ENCODE peak calls at places on chromosome 10, in six cellular contexts. One of them, this sample, is unnamed.

GRCh38 chr10:127694580-127695193 is 42.3 kb upstream of the FOXI2 start:
- DNase-seq in caudate nucleus: no peak
- DNase-seq in lower lobe of right lung: peak
- DNase-seq in stomach: no peak
- DNase-seq in CD8-positive, alpha-beta T cell: no peak
- DNase-seq in GM23338: peak
- DNase-seq in this sample: no peak

GRCh38 chr10:101397140-101397539 is 43.2 kb downstream of the BTRC start:
- DNase-seq in caudate nucleus: no peak
- DNase-seq in lower lobe of right lung: no peak
- DNase-seq in stomach: no peak
- DNase-seq in CD8-positive, alpha-beta T cell: no peak
- DNase-seq in GM23338: peak
- DNase-seq in this sample: no peak

GRCh38 chr10:110584006-110584405 is 16.5 kb downstream of the SMC3 start:
- DNase-seq in caudate nucleus: no peak
- DNase-seq in lower lobe of right lung: no peak
- DNase-seq in stomach: no peak
- DNase-seq in CD8-positive, alpha-beta T cell: no peak
- DNase-seq in GM23338: no peak
- DNase-seq in this sample: no peak

GRCh38 chr10:114304566-114305421 is 65.7 kb downstream of the VWA2 start:
- DNase-seq in caudate nucleus: no peak
- DNase-seq in lower lobe of right lung: no peak
- DNase-seq in stomach: peak
- DNase-seq in CD8-positive, alpha-beta T cell: peak
- DNase-seq in GM23338: peak
- DNase-seq in this sample: peak

GRCh38 chr10:114552050-114552449 is 106.0 kb downstream of the ABLIM1 start:
- DNase-seq in caudate nucleus: no peak
- DNase-seq in lower lobe of right lung: no peak
- DNase-seq in stomach: no peak
- DNase-seq in CD8-positive, alpha-beta T cell: no peak
- DNase-seq in GM23338: no peak
- DNase-seq in this sample: no peak

GRCh38 chr10:66822801-66823200 is 103.0 kb upstream of the LRRTM3 start:
- DNase-seq in caudate nucleus: no peak
- DNase-seq in lower lobe of right lung: no peak
- DNase-seq in stomach: no peak
- DNase-seq in CD8-positive, alpha-beta T cell: no peak
- DNase-seq in GM23338: peak
- DNase-seq in this sample: no peak

GRCh38 chr10:121069061-121069850 is 218.1 kb downstream of the WDR11 start:
- DNase-seq in caudate nucleus: no peak
- DNase-seq in lower lobe of right lung: no peak
- DNase-seq in stomach: no peak
- DNase-seq in CD8-positive, alpha-beta T cell: no peak
- DNase-seq in GM23338: no peak
- DNase-seq in this sample: no peak

GRCh38 chr10:3780766-3781457 is 4.1 kb downstream of the KLF6 start:
- DNase-seq in caudate nucleus: no peak
- DNase-seq in lower lobe of right lung: no peak
- DNase-seq in stomach: no peak
- DNase-seq in CD8-positive, alpha-beta T cell: no peak
- DNase-seq in GM23338: no peak
- DNase-seq in this sample: no peak

GRCh38 chr10:122461367-122461728 is at the start of gene HTRA1:
- DNase-seq in caudate nucleus: peak
- DNase-seq in lower lobe of right lung: peak
- DNase-seq in stomach: peak
- DNase-seq in CD8-positive, alpha-beta T cell: no peak
- DNase-seq in GM23338: peak
- DNase-seq in this sample: peak

GRCh38 chr10:88865281-88865876 is 13.7 kb upstream of the ANKRD22 start:
- DNase-seq in caudate nucleus: no peak
- DNase-seq in lower lobe of right lung: no peak
- DNase-seq in stomach: no peak
- DNase-seq in CD8-positive, alpha-beta T cell: no peak
- DNase-seq in GM23338: no peak
- DNase-seq in this sample: no peak

GRCh38 chr10:72834183-72834825 is 59.2 kb upstream of the OIT3 start:
- DNase-seq in caudate nucleus: peak
- DNase-seq in lower lobe of right lung: no peak
- DNase-seq in stomach: peak
- DNase-seq in CD8-positive, alpha-beta T cell: peak
- DNase-seq in GM23338: peak
- DNase-seq in this sample: peak

GRCh38 chr10:24882047-24882698 is 70.2 kb downstream of the PRTFDC1 start:
- DNase-seq in caudate nucleus: no peak
- DNase-seq in lower lobe of right lung: no peak
- DNase-seq in stomach: no peak
- DNase-seq in CD8-positive, alpha-beta T cell: peak
- DNase-seq in GM23338: no peak
- DNase-seq in this sample: peak

GRCh38 chr10:5012595-5012994 is 8.9 kb upstream of the AKR1C2 start:
- DNase-seq in caudate nucleus: no peak
- DNase-seq in lower lobe of right lung: no peak
- DNase-seq in stomach: no peak
- DNase-seq in CD8-positive, alpha-beta T cell: no peak
- DNase-seq in GM23338: no peak
- DNase-seq in this sample: no peak

GRCh38 chr10:78829570-78829969 is 239.2 kb upstream of the ZMIZ1 start:
- DNase-seq in caudate nucleus: no peak
- DNase-seq in lower lobe of right lung: no peak
- DNase-seq in stomach: no peak
- DNase-seq in CD8-positive, alpha-beta T cell: no peak
- DNase-seq in GM23338: no peak
- DNase-seq in this sample: no peak

GRCh38 chr10:132206806-132207535 is 20.2 kb downstream of the DPYSL4 start:
- DNase-seq in caudate nucleus: no peak
- DNase-seq in lower lobe of right lung: no peak
- DNase-seq in stomach: no peak
- DNase-seq in CD8-positive, alpha-beta T cell: no peak
- DNase-seq in GM23338: no peak
- DNase-seq in this sample: no peak

GRCh38 chr10:132207536-132208488 is 21.1 kb downstream of the DPYSL4 start:
- DNase-seq in caudate nucleus: no peak
- DNase-seq in lower lobe of right lung: peak
- DNase-seq in stomach: no peak
- DNase-seq in CD8-positive, alpha-beta T cell: no peak
- DNase-seq in GM23338: no peak
- DNase-seq in this sample: peak

GRCh38 chr10:132209130-132209529 is 22.4 kb downstream of the DPYSL4 start:
- DNase-seq in caudate nucleus: no peak
- DNase-seq in lower lobe of right lung: no peak
- DNase-seq in stomach: no peak
- DNase-seq in CD8-positive, alpha-beta T cell: no peak
- DNase-seq in GM23338: no peak
- DNase-seq in this sample: no peak

GRCh38 chr10:132209978-132210530 is 23.3 kb downstream of the DPYSL4 start:
- DNase-seq in caudate nucleus: no peak
- DNase-seq in lower lobe of right lung: no peak
- DNase-seq in stomach: no peak
- DNase-seq in CD8-positive, alpha-beta T cell: no peak
- DNase-seq in GM23338: no peak
- DNase-seq in this sample: peak

GRCh38 chr10:132208489-132209050 is 21.8 kb downstream of the DPYSL4 start:
- DNase-seq in caudate nucleus: no peak
- DNase-seq in lower lobe of right lung: no peak
- DNase-seq in stomach: no peak
- DNase-seq in CD8-positive, alpha-beta T cell: no peak
- DNase-seq in GM23338: no peak
- DNase-seq in this sample: no peak
- H3K27ac ChIP-seq in caudate nucleus: no peak
- H3K27ac ChIP-seq in lower lobe of right lung: no peak
- H3K27ac ChIP-seq in stomach: no peak
- H3K27ac ChIP-seq in CD8-positive, alpha-beta T cell: no peak
- H3K27ac ChIP-seq in GM23338: no peak
- H3K27ac ChIP-seq in this sample: no peak

DNA sequence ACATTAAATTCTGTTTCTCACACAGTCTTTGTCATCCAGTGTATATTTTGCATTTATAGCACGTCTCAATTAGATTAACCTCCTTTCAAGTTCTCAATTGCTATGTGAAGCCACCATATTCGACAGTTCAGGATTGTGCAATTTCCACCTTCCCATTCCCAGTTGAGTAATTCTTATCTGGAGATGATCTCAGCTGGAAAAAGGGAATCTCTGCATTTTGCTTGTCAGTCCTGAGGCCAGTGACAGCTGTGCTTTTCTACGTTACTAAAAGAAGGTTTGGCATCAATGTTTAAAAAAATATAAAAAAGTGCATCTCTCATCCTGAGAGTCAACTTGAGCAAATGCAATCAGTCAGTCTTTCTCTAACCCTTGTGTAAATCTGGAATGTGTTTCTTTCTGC is 247.7 kb downstream of the PRKG1 start:
- DNase-seq in caudate nucleus: no peak
- DNase-seq in lower lobe of right lung: no peak
- DNase-seq in stomach: no peak
- DNase-seq in CD8-positive, alpha-beta T cell: no peak
- DNase-seq in GM23338: no peak
- DNase-seq in this sample: no peak
- H3K27ac ChIP-seq in caudate nucleus: no peak
- H3K27ac ChIP-seq in lower lobe of right lung: no peak
- H3K27ac ChIP-seq in stomach: no peak
- H3K27ac ChIP-seq in CD8-positive, alpha-beta T cell: no peak
- H3K27ac ChIP-seq in GM23338: no peak
- H3K27ac ChIP-seq in this sample: no peak

DNA sequence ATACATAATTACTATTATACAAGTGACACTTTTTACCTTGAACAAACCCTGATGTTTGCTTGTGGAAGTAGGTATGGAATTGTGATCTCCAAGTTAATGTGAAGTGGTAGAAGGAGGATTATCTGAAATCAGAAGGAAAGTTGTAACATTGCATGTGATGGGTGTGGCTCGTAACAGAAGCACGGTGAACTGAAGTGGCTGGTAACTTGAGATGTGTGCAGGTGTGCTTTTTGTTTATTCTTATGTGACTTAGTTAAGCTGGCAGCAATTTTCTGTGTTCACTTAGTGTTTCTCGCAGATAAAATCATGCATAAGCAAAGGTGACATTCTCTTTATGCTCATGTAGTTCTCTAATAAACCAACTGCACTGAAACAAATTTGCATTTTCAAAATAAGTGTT is 82.3 kb downstream of the ZEB1 start:
- DNase-seq in caudate nucleus: no peak
- DNase-seq in lower lobe of right lung: no peak
- DNase-seq in stomach: no peak
- DNase-seq in CD8-positive, alpha-beta T cell: no peak
- DNase-seq in GM23338: no peak
- DNase-seq in this sample: no peak
- H3K27ac ChIP-seq in caudate nucleus: no peak
- H3K27ac ChIP-seq in lower lobe of right lung: no peak
- H3K27ac ChIP-seq in stomach: no peak
- H3K27ac ChIP-seq in CD8-positive, alpha-beta T cell: no peak
- H3K27ac ChIP-seq in GM23338: no peak
- H3K27ac ChIP-seq in this sample: no peak

DNA sequence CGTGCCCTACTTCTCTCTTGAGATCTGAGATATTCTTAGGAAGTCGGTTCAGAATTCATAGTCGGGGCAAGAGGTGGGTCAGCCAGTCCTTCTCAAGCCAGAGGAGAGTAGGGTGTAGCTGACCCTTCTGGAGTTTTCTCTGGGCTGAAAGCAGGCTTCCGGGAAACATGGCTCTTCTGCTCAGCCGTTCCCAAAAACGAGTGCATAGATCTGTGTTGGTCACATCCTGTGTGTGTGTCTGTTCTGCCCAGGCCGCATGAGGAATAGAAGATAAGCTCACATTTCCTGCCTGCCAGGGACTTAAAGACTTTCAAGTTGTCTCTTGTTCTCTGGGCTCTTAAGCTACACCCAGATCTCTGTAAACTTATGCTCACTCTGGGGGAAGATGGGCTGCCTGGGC is 168.1 kb upstream of the ITGB1 start:
- DNase-seq in caudate nucleus: no peak
- DNase-seq in lower lobe of right lung: no peak
- DNase-seq in stomach: no peak
- DNase-seq in CD8-positive, alpha-beta T cell: peak
- DNase-seq in GM23338: no peak
- DNase-seq in this sample: no peak
- H3K27ac ChIP-seq in caudate nucleus: no peak
- H3K27ac ChIP-seq in lower lobe of right lung: peak
- H3K27ac ChIP-seq in stomach: no peak
- H3K27ac ChIP-seq in CD8-positive, alpha-beta T cell: peak
- H3K27ac ChIP-seq in GM23338: no peak
- H3K27ac ChIP-seq in this sample: no peak

GRCh38 chr10:14954934-14955333 is 1.0 kb upstream of the DCLRE1C start:
- DNase-seq in caudate nucleus: no peak
- DNase-seq in lower lobe of right lung: no peak
- DNase-seq in stomach: no peak
- DNase-seq in CD8-positive, alpha-beta T cell: no peak
- DNase-seq in GM23338: no peak
- DNase-seq in this sample: peak
- H3K27ac ChIP-seq in caudate nucleus: no peak
- H3K27ac ChIP-seq in lower lobe of right lung: peak
- H3K27ac ChIP-seq in stomach: peak
- H3K27ac ChIP-seq in CD8-positive, alpha-beta T cell: no peak
- H3K27ac ChIP-seq in GM23338: no peak
- H3K27ac ChIP-seq in this sample: peak

DNA sequence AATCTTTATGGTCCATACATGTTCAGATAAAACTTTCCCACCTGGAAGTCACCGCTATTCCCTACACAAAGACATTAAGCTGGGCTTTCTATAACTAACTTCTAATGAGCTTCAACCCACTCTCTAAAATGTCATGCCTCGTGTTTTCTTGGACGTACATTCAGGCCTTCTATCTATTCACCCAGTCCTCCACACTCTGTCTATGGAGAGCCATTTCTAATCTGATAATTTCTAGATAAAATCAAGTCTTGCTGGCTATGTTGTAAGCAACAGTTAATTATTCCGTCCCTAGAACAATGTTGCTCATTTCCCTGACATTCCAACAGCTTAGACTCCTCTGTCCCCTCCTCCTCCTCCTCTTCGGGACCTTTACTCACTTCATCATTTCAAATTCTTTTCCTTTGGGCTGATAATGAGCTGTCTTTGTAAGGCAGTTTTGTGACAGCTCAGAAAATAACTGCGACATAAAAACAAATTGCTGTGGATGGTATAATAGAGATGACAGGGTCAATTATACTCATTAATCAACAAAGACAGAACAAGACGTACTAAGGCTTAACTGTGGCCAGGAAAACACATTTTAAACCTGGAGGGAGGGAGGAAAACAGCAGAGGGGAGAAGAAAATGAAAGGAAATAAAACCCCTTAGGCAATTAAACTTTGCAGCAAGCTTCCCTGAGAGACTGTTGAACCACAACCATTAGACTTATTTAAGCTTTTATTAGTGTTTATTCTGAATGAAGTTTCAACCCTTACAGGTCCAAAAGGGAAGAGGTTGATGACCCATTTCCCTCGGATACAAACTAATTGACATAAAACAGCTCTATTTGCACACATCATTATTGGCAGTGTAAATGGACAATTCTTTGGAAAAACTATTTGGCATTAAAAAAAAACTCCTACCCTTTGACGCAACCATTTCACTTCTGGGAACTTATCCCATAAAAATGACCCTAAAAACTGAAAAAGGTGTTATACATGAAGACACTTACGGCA is 179.1 kb downstream of the SFMBT2 start:
- DNase-seq in caudate nucleus: no peak
- DNase-seq in lower lobe of right lung: no peak
- DNase-seq in stomach: no peak
- DNase-seq in CD8-positive, alpha-beta T cell: no peak
- DNase-seq in GM23338: no peak
- DNase-seq in this sample: no peak
- H3K27ac ChIP-seq in caudate nucleus: no peak
- H3K27ac ChIP-seq in lower lobe of right lung: no peak
- H3K27ac ChIP-seq in stomach: no peak
- H3K27ac ChIP-seq in CD8-positive, alpha-beta T cell: no peak
- H3K27ac ChIP-seq in GM23338: no peak
- H3K27ac ChIP-seq in this sample: no peak

GRCh38 chr10:11527700-11528255 is 83.7 kb downstream of the USP6NL start:
- DNase-seq in caudate nucleus: no peak
- DNase-seq in lower lobe of right lung: no peak
- DNase-seq in stomach: no peak
- DNase-seq in CD8-positive, alpha-beta T cell: no peak
- DNase-seq in GM23338: no peak
- DNase-seq in this sample: no peak
- H3K27ac ChIP-seq in caudate nucleus: no peak
- H3K27ac ChIP-seq in lower lobe of right lung: peak
- H3K27ac ChIP-seq in stomach: no peak
- H3K27ac ChIP-seq in CD8-positive, alpha-beta T cell: no peak
- H3K27ac ChIP-seq in GM23338: no peak
- H3K27ac ChIP-seq in this sample: no peak

This sample was measured in pancreas.